ENCODE peak calls at places on chromosomes 13 and 19, in seven cellular contexts. U is kidney epithelial cell; F is H9; O is anterior cingulate cortex; B is stimulated activated CD4-positive, alpha-beta T cell treated with anti-CD3 and anti-CD28 coated beads, Interleukin-4, amount 100 ng/mL, for 24 hours; G is activated naive CD4-positive, alpha-beta T cell; M is ELR. D is an unnamed sample.

GRCh38 chr19:29596885-29597525 is 9.1 kb upstream of the POP4 start:
- DNase-seq in U (no peak), F (no peak), O (no peak), B (no peak), G (no peak), M (peak), D (no peak)

GRCh38 chr19:2428027-2428690 is 773 bp upstream of the TIMM13 start:
- DNase-seq in U (no peak), F (peak), O (no peak), B (no peak), G (no peak), M (peak), D (peak)

GRCh38 chr13:40189885-40190655 is 476.4 kb downstream of the FOXO1 start:
- DNase-seq in U (no peak), F (no peak), O (peak), B (no peak), G (no peak), M (no peak), D (no peak)

GRCh38 chr13:87810391-87810801 is 139.2 kb downstream of the SLITRK5 start:
- DNase-seq in U (no peak), F (peak), O (no peak), B (no peak), G (no peak), M (peak), D (no peak)

GRCh38 chr19:5775668-5776309 is 8.8 kb downstream of the PRR22 start:
- DNase-seq in U (no peak), F (no peak), O (no peak), B (no peak), G (no peak), M (peak), D (no peak)

GRCh38 chr13:37736040-37736439 is 133.5 kb downstream of the TRPC4 start:
- DNase-seq in U (no peak), F (no peak), O (no peak), B (no peak), G (no peak), M (no peak), D (no peak)

GRCh38 chr19:6803036-6803404 is 30.5 kb downstream of the VAV1 start:
- DNase-seq in U (no peak), F (no peak), O (no peak), B (no peak), G (no peak), M (no peak), D (no peak)

GRCh38 chr13:72839831-72840426 is 58.0 kb downstream of the PIBF1 start:
- DNase-seq in U (no peak), F (peak), O (no peak), B (peak), G (no peak), M (peak), D (peak)

GRCh38 chr19:7731615-7732014 is 295 bp downstream of the CLEC4G start:
- DNase-seq in U (no peak), F (no peak), O (no peak), B (no peak), G (no peak), M (no peak), D (no peak)